ENCODE peak calls at places on chromosomes 7 and 10, in four cellular contexts. E is mammary epithelial cell, D is natural killer cell, I is upper lobe of left lung. S is an unnamed sample.

GRCh38 chr10:4250497-4250887 is 465.5 kb upstream of the KLF6 start:
- DNase-seq in D (no peak), I (no peak), E (no peak), S (no peak)

GRCh38 chr10:11270135-11270857 is 252.6 kb downstream of the CELF2 start:
- DNase-seq in D (peak), E (peak), I (no peak), S (peak)

GRCh38 chr7:107856806-107857540 is 34.0 kb upstream of the DLD start:
- DNase-seq in E (no peak), I (no peak), D (no peak), S (no peak)

GRCh38 chr7:30925117-30925516 is 13.5 kb downstream of the AQP1 start:
- DNase-seq in I (no peak), E (no peak), D (peak), S (no peak)

GRCh38 chr10:25972631-25973030 is 38.6 kb downstream of the MYO3A start:
- DNase-seq in E (no peak), I (no peak), D (no peak), S (no peak)

GRCh38 chr7:7014827-7015610 is 167.3 kb upstream of the C1GALT1 start:
- DNase-seq in D (no peak), I (no peak), E (peak), S (no peak)

GRCh38 chr7:141477866-141478265 is 73.3 kb upstream of the AGK start:
- DNase-seq in I (no peak), E (no peak), D (no peak), S (no peak)

GRCh38 chr10:3400368-3400767 is 227.8 kb upstream of the PITRM1 start:
- DNase-seq in E (no peak), D (no peak), I (no peak), S (no peak)

GRCh38 chr10:11212285-11212684 is 194.6 kb downstream of the CELF2 start:
- DNase-seq in I (peak), E (no peak), D (no peak), S (no peak)

GRCh38 chr7:106041140-106041717 is 70.9 kb downstream of the SYPL1 start:
- DNase-seq in E (peak), I (no peak), D (no peak), S (peak)

GRCh38 chr10:109427421-109427820 is 495.9 kb downstream of the XPNPEP1 start:
- DNase-seq in I (no peak), E (peak), D (no peak), S (no peak)

GRCh38 chr10:4285121-4285520 is 500.1 kb upstream of the KLF6 start:
- DNase-seq in D (no peak), I (no peak), E (no peak), S (no peak)

GRCh38 chr7:130831817-130832481 is 97.9 kb upstream of the KLF14 start:
- DNase-seq in I (no peak), E (no peak), D (no peak), S (no peak)

GRCh38 chr10:3057946-3058345 is 9.4 kb upstream of the PFKP start:
- DNase-seq in E (no peak), D (no peak), I (no peak), S (no peak)

GRCh38 chr7:66140924-66141323 is 26.3 kb downstream of the CRCP start:
- DNase-seq in I (no peak), D (no peak), E (peak), S (peak)

GRCh38 chr10:97821308-97822038 is 28.2 kb upstream of the GOLGA7B start:
- DNase-seq in D (no peak), I (no peak), E (no peak), S (no peak)

GRCh38 chr10:129274928-129275474 is 192.0 kb upstream of the MGMT start:
- DNase-seq in E (no peak), I (no peak), D (no peak), S (no peak)

GRCh38 chr10:18577823-18578685 is 73.3 kb downstream of the NSUN6 start:
- DNase-seq in I (no peak), D (no peak), E (no peak), S (no peak)

GRCh38 chr10:18582803-18583202 is 68.6 kb downstream of the NSUN6 start:
- DNase-seq in D (no peak), E (no peak), I (no peak), S (no peak)

GRCh38 chr10:18583575-18584270 is 67.7 kb downstream of the NSUN6 start:
- DNase-seq in D (no peak), I (no peak), E (no peak), S (no peak)
- TF ChIP-seq CTCF in D (peak), I (no peak), E (peak), S (peak)

DNA sequence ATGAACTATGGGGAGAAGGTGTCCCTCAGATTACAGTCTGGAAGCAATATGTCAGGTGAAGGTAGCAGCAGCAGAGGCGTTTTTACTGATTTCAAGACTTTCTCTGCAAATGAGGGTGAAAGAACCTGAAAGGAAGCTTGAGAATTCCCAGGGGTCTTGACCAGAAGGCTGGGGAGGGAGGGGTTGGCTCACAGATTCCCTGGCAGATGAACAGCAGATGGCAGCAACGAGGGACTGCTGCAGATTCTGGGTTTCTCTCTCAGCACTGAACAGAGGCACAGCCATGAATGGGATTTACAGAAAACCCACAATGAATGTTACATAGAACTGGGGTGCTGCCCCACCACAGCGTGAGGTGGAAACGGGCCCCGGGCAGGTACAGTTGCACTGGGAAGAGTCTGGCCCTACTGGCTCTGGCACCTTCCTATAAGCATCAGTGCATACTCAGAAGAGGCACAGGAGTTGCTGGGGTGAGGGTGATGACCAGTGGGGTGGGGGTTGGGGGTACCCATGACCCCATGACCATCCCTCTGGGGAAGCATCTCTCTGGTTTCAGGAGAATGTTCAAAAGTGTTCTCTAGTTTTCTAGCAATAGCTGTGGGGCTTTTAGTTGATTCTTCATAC is 317.8 kb downstream of the SH2D4B start:
- DNase-seq in D (no peak), E (no peak), I (no peak), S (peak)
- TF ChIP-seq CTCF in D (no peak), E (no peak), I (no peak), S (peak)

DNA sequence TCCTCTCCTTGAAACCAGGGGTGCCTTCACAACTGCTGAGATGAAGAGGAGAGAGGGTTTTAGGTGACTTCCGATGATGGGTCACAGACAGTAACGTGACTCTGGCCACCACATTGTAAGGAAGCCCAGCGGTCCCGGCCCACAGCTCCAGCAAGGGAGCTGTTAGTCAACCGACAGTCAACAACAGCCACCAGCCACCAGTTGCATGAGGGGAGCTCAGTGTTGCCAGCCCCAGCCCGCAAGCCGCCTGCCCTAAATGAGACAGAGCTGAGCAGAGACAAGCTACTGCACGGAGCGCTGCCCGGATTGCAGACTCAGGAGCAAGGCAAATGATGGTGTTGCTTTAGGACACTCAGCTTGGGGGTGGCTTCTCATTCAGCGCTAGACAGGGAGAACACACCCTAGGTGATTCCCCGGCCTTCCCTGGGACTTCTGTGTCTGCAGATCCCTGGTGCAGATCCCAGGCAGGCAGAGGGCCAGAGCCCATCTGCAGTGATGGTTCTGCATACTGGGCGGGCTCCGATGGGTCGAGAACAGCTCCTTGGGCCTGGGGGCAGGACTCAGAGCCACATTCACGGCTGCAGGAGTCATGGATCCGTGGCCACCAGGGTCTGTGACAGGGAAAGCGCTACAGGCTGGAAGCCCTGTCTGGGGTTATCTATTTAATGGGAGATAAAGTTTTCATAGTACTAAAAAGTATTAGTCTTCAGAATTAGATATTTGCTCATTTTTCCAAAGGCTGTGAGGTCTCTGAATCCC is 14.3 kb upstream of the RET start:
- DNase-seq in I (no peak), D (no peak), E (no peak), S (no peak)
- TF ChIP-seq CTCF in I (no peak), D (no peak), E (no peak), S (no peak)

GRCh38 chr7:2566890-2567662 is 8.3 kb downstream of the IQCE start:
- DNase-seq in I (peak), D (no peak), E (no peak), S (no peak)

GRCh38 chr7:2568521-2569223 is 9.9 kb downstream of the IQCE start:
- DNase-seq in I (no peak), D (no peak), E (no peak), S (no peak)

GRCh38 chr7:2566348-2566889 is 7.6 kb downstream of the IQCE start:
- DNase-seq in E (no peak), D (no peak), I (no peak), S (no peak)

GRCh38 chr7:2569421-2569820 is 10.6 kb downstream of the IQCE start:
- DNase-seq in I (no peak), D (no peak), E (no peak), S (no peak)

DNA sequence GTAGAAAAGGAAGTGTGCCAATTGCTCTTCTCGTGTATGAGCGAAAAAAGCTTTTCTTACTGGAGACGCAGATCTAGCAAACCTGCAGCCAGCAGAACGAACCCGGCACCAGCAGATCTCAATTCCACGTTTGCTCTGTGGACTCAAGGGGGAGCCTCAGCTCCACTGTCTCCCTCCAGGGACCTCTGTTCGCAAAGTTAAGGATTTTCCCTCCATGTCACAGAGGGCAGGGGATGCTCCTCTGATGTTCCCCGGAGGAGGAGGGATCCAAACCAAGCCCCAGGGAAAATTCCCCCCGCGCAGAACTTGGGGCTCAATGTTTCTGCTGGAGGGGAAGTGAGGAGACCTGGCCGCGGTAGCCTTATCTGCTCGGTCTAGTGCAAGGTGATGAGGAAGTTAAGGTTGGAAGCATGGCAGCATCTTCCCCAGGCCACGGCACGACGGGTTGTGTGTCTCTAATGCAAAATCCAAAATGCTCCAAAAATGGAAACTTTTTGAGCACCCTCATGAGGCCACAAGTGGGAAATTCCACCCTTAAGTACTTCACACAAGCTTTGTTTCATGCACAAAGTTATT is 9.0 kb downstream of the IQCE start:
- DNase-seq in D (no peak), I (no peak), E (no peak), S (no peak)
- TF ChIP-seq CTCF in D (no peak), I (peak), E (peak), S (peak)

GRCh38 chr7:18356195-18356645 is 139.3 kb upstream of the HDAC9 start:
- DNase-seq in E (peak), D (no peak), I (no peak), S (no peak)

GRCh38 chr7:18350678-18351077 is 144.9 kb upstream of the HDAC9 start:
- DNase-seq in I (no peak), E (no peak), D (no peak), S (no peak)

GRCh38 chr7:18354686-18355085 is 140.9 kb upstream of the HDAC9 start:
- DNase-seq in I (no peak), E (no peak), D (no peak), S (no peak)

GRCh38 chr7:18354108-18354507 is 141.4 kb upstream of the HDAC9 start:
- DNase-seq in D (no peak), I (no peak), E (no peak), S (no peak)

DNA sequence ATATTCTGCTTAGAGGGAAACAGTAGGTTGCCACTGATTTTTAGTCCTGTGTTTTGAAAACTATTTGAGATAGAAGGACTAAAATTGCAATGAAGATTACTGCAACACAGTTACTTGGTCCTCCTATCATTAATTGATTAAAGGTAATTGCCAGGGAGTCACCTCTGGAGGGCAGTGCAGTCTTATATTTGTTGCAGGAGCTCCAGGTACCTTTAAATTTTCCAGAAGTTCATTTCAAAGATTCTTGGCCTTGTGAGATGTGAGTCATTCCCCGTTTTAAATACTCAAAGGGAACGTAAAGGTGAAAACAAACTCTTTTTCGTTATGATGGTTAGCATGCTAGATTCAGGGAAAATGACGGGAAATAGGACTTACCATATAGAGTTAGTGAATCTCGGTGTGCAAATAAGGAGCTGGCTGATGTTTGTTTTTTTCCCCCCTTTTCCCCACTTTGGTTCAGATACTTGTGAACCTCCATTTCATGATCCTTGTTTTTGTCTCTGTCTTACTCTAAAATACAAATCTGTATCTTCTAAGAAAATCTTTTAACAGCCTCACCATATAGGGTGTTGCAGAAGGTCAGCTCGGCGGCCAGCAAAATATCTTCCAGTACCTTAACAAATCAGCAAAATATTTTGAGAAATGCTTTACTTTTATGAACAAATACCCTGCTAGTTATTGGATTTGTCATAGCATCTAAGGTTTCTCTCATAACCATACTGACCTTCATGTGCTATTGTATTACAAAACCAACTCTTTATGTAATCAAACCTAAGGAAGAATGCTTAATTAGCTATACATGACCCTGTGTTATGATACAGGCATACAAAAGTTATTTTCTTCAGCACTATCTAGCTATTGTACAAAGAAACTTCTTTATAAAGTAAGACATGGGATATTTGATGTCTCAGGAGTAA is 143.0 kb upstream of the HDAC9 start:
- DNase-seq in E (peak), D (no peak), I (no peak), S (peak)
- TF ChIP-seq CTCF in E (peak), D (no peak), I (peak), S (peak)

GRCh38 chr10:682931-683447 is 6.5 kb downstream of the DIP2C start:
- DNase-seq in I (peak), D (no peak), E (no peak), S (no peak)

GRCh38 chr10:686155-686931 is 3.1 kb downstream of the DIP2C start:
- DNase-seq in E (no peak), D (no peak), I (peak), S (no peak)

GRCh38 chr10:685613-686012 is 3.9 kb downstream of the DIP2C start:
- DNase-seq in D (no peak), I (no peak), E (no peak), S (no peak)

GRCh38 chr10:681670-682318 is 7.7 kb downstream of the DIP2C start:
- DNase-seq in D (no peak), E (no peak), I (no peak), S (no peak)

DNA sequence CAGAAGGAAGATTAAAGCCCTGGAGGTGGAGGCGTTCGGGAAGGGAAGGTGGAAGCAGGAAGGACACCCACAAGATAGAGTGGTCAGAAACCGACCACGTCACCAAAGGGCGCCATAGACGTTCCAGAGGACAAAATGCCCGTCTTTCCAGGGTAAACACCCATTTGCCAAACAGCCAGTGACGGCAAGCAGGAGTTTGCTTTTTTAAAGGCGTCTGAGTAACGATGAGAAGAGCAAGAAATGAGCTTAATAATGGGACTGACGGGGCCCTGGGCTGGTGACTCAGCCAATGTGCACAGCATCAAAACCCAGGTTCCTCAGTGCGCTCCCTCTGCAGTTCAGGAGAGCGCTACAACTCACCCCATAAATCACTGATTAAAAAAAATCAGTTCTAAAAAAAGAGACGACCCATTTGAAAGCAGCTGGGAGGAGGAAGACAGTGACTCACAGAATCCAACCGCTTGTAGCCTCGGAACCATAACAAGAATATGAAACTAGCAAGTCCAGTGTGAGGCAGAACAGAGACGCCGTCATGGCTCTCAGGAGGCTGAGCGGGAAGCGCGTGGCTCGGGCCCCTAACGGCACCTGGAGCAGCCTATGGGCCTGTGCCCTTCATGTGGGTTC is 5.9 kb downstream of the DIP2C start:
- DNase-seq in E (no peak), D (no peak), I (peak), S (no peak)
- TF ChIP-seq CTCF in E (no peak), D (no peak), I (no peak), S (no peak)

GRCh38 chr10:78432582-78432981 is 398.9 kb downstream of the RPS24 start:
- DNase-seq in I (no peak), E (no peak), D (no peak), S (no peak)
- TF ChIP-seq CTCF in I (no peak), E (no peak), D (no peak), S (no peak)

GRCh38 chr10:45000764-45001381 is at the start of gene ZNF22:
- DNase-seq in I (peak), D (peak), E (peak), S (peak)

GRCh38 chr10:45003432-45004000 is 2.8 kb downstream of the ZNF22 start:
- DNase-seq in D (no peak), I (no peak), E (no peak), S (no peak)

GRCh38 chr10:45004661-45005060 is 3.9 kb downstream of the ZNF22 start:
- DNase-seq in D (no peak), E (no peak), I (no peak), S (no peak)

GRCh38 chr10:45000138-45000763 is 472 bp upstream of the ZNF22 start:
- DNase-seq in E (no peak), I (no peak), D (no peak), S (no peak)

DNA sequence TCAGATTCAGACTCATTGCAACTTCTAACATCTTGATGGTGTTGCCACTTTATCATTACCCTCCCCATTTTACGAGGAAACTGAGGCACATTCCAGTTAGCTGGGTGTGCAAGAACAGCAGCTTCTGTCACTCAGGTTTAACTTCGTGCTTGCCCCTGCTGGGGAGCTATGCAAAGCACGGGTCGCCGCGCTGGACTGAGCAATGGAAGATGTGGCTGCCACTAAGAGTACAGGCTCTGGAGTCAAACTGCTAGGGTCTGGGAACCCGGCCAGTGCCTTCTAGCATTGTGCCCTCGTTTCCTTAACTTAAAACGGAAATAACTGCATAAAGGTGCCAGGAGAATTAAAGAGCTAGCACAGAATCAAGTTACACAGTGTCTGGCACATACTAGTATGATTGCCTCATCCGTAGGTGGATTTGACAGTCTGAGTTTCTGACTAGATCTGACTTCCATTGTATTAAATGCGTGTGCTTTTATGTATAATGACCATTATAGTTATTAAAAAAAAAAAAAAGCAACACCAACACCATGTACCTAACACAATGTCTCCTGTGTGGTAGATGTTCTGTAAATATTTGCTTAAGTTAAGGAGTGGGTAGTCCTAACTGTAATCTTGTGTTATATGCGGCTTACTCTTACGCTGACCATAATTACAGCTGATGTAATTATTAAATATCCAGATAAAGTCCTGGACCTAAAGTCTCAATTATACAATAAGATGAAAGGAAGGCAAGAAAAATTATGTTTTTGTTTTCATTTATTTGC is 842 bp downstream of the ZNF22 start:
- DNase-seq in E (peak), I (no peak), D (peak), S (no peak)
- TF ChIP-seq CTCF in E (no peak), I (no peak), D (no peak), S (peak)